ENCODE peak calls at places on chromosomes 4 and X, in eight cellular contexts. J is H9, R is mucosa of descending colon, K is upper lobe of right lung, B is keratinocyte, P is GM13977, X is astrocyte of the spinal cord, N is AG10803. W is an unnamed sample.

GRCh38 chrX:76454456-76454927 is 27.0 kb downstream of the MAGEE1 start:
- DNase-seq in P (no peak), B (no peak), X (peak), K (no peak), J (peak), N (peak), R (peak), W (no peak)

GRCh38 chr4:26388671-26389070 is 67.9 kb downstream of the RBPJ start:
- DNase-seq in N (peak), B (no peak), R (no peak), P (no peak), X (no peak), K (no peak), J (no peak), W (no peak)

GRCh38 chr4:105840426-105841174 is 54.7 kb upstream of the NPNT start:
- DNase-seq in N (no peak), K (no peak), J (no peak), P (no peak), B (no peak), X (no peak), R (no peak), W (no peak)

GRCh38 chr4:114286275-114286674 is 306.8 kb upstream of the ARSJ start:
- DNase-seq in X (no peak), B (no peak), N (no peak), J (no peak), K (no peak), R (no peak), P (no peak), W (no peak)

GRCh38 chr4:150863456-150863855 is 151.6 kb downstream of the LRBA start:
- DNase-seq in B (no peak), P (no peak), J (no peak), N (no peak), R (no peak), X (no peak), K (no peak), W (no peak)

GRCh38 chr4:47577779-47578553 is 92.9 kb downstream of the ATP10D start:
- DNase-seq in R (no peak), N (peak), P (no peak), K (no peak), X (peak), J (no peak), B (no peak), W (no peak)

GRCh38 chrX:52425710-52426245 is 57.0 kb downstream of the XAGE2 start:
- DNase-seq in P (no peak), N (peak), X (peak), J (no peak), B (no peak), K (no peak), R (no peak), W (no peak)

GRCh38 chr4:23818097-23818648 is 71.7 kb downstream of the PPARGC1A start:
- DNase-seq in X (no peak), P (no peak), R (peak), J (no peak), K (no peak), N (no peak), B (no peak), W (no peak)

GRCh38 chr4:8740666-8741395 is 130.8 kb downstream of the HMX1 start:
- DNase-seq in P (no peak), N (no peak), K (peak), J (peak), X (no peak), B (no peak), R (no peak), W (no peak)

GRCh38 chrX:153400146-153401132 is 711 bp downstream of the PNMA6E start:
- DNase-seq in B (no peak), X (no peak), N (no peak), J (peak), K (peak), R (peak), P (peak), W (peak)

GRCh38 chrX:150310417-150310816 is 52.7 kb upstream of the MAMLD1 start:
- DNase-seq in R (no peak), N (no peak), B (no peak), X (no peak), J (no peak), P (no peak), K (no peak), W (no peak)

GRCh38 chrX:103918050-103918449 is 44.4 kb upstream of the TMSB15B start:
- DNase-seq in X (peak), R (peak), J (peak), B (no peak), P (peak), N (peak), K (no peak), W (peak)

GRCh38 chr4:6327220-6327917 is 57.7 kb downstream of the WFS1 start:
- DNase-seq in R (peak), P (peak), N (peak), J (peak), K (peak), B (peak), X (peak), W (peak)

GRCh38 chr4:76605099-76605563 is 170.1 kb downstream of the SHROOM3 start:
- DNase-seq in N (peak), J (no peak), K (no peak), X (no peak), R (no peak), B (no peak), P (no peak), W (no peak)

DNA sequence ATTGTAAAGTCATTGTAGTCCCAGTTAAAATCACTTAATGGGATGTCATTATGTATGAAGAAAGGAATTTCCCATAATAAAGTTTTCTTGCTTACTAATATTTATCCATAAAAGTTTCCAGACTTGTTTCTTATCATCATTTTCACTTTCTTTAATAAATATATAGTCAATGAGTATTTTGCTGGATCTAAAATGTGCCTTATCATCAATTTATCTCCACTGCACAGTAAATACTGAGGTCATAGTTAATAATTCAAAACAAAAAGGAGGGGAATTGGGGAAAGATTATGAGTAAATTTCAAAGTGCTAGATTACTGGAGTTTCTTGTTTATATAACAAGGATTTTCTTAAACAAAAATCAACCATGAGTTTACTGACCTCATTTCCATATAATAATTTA is 279.5 kb upstream of the DKK2 start:
- DNase-seq in R (no peak), N (no peak), X (no peak), B (no peak), K (no peak), J (no peak), P (no peak), W (no peak)
- TF ChIP-seq CTCF in R (no peak), N (no peak), X (no peak), B (no peak), K (no peak), J (no peak), P (no peak), W (no peak)

GRCh38 chrX:21955398-21956189 is 15.1 kb downstream of the SMS start:
- DNase-seq in B (no peak), N (peak), P (no peak), J (no peak), K (no peak), R (no peak), X (no peak), W (no peak)
- TF ChIP-seq CTCF in B (no peak), N (no peak), P (no peak), J (no peak), K (no peak), R (no peak), X (no peak), W (no peak)

GRCh38 chrX:27622883-27623282 is 32.7 kb downstream of the DCAF8L2 start:
- DNase-seq in P (no peak), R (no peak), X (no peak), K (no peak), J (no peak), B (no peak), N (no peak), W (no peak)

GRCh38 chrX:27619459-27619858 is 29.3 kb downstream of the DCAF8L2 start:
- DNase-seq in B (no peak), K (no peak), P (no peak), J (no peak), R (no peak), N (no peak), X (no peak), W (no peak)

GRCh38 chrX:27619975-27620374 is 29.8 kb downstream of the DCAF8L2 start:
- DNase-seq in J (no peak), R (no peak), N (no peak), P (peak), K (no peak), B (no peak), X (no peak), W (no peak)
- TF ChIP-seq CTCF in J (peak), R (no peak), N (peak), P (peak), K (peak), B (no peak), X (peak), W (peak)

GRCh38 chr4:70993181-70994068 is at the start of gene DCK:
- DNase-seq in N (peak), B (no peak), P (peak), J (peak), R (peak), K (peak), X (peak), W (peak)
- TF ChIP-seq CTCF in N (no peak), B (no peak), P (no peak), J (no peak), R (no peak), K (no peak), X (no peak), W (no peak)

GRCh38 chr4:173258866-173259265 is 75.3 kb downstream of the HMGB2 start:
- DNase-seq in R (no peak), X (no peak), J (no peak), N (no peak), B (no peak), K (no peak), P (no peak), W (no peak)

GRCh38 chr4:173261052-173261451 is 73.1 kb downstream of the HMGB2 start:
- DNase-seq in K (no peak), R (peak), J (no peak), N (no peak), P (no peak), X (no peak), B (no peak), W (no peak)

GRCh38 chr4:173259310-173259709 is 74.8 kb downstream of the HMGB2 start:
- DNase-seq in N (no peak), X (no peak), R (no peak), K (no peak), B (no peak), J (no peak), P (no peak), W (no peak)

GRCh38 chr4:173256825-173257224 is 77.3 kb downstream of the HMGB2 start:
- DNase-seq in P (no peak), X (no peak), B (no peak), K (no peak), R (no peak), N (no peak), J (no peak), W (no peak)

DNA sequence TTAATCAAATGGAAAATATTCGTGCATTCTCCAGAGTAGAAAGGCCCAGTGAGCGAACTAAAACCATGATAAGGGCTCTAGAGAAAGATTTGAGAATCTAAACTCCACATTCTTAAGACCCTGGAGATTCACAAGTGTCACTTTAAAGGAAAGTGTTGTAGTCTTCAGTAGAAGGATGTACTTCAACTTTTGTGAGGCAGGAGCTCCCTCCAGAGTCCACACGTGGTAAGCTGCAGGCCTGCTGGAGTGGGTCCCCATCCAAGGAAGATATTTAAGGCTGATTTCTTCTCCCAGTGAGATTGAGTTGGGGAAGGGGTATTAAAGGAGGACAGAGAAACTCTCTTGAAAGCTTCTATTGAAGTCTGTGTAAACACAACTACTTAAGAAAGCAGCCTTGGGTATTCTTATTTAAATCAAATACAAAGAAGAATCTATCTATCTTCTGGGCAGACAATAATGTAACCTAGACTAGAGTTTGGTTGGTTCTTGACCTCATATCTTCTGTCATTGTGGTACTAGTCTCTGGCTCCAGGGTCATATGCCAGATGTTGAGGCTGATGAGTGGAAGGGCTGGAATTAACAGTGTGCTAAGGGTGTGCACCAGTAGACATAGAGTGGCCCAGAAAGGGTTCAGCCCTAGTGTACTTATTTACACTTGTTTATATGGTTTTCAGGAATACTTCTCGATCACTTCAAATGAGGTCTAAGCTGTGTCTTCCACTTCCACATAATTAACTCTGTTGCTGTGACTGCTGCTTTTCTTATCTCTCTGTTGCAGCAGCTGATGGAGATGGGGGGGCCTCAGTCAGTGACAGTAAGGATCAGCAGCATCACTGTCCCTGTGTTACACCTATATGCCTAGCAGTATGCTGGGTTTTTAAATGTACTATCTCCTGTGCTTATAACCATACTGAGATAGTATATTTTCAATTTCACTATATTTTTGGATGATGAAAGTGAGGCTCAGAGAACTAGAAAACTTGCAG is 76.1 kb downstream of the HMGB2 start:
- DNase-seq in J (peak), P (peak), B (no peak), X (peak), N (peak), K (peak), R (peak), W (peak)
- TF ChIP-seq CTCF in J (peak), P (peak), B (peak), X (peak), N (peak), K (peak), R (peak), W (peak)